ENCODE peak calls at places on chromosomes 6 and 20, in six cellular contexts. K is stomach, P is spleen, F is K562, N is breast epithelium, B is suprapubic skin. Y is an unnamed sample. For H3K36me3, the result is how much of the 10 kb centered on the place peaks cover.

GRCh38 chr6:111872521-111873177 is 603 bp downstream of the FYN start:
- DNase-seq in K (no peak), P (peak), F (peak), N (no peak), B (peak), Y (peak)

GRCh38 chr6:10558575-10558974 is 37.4 kb downstream of the GCNT2 start:
- DNase-seq in K (peak), P (no peak), F (no peak), N (peak), B (peak), Y (no peak)

GRCh38 chr6:110826236-110827129 is 11.2 kb upstream of the CDK19 start:
- DNase-seq in K (no peak), P (no peak), F (no peak), N (no peak), B (no peak), Y (no peak)

GRCh38 chr6:36333889-36334288 is 2.8 kb downstream of the BNIP5 start:
- DNase-seq in K (no peak), P (no peak), F (no peak), N (no peak), B (no peak), Y (no peak)

GRCh38 chr6:169863149-169863525 is 111.7 kb downstream of the ERMARD start:
- DNase-seq in K (peak), P (peak), F (no peak), N (no peak), B (no peak), Y (peak)

GRCh38 chr6:15429146-15430110 is 183.6 kb downstream of the JARID2 start:
- DNase-seq in K (no peak), P (no peak), F (no peak), N (no peak), B (no peak), Y (no peak)

GRCh38 chr6:119071576-119071975 is 6.9 kb downstream of the FAM184A start:
- DNase-seq in K (no peak), P (no peak), F (no peak), N (no peak), B (no peak), Y (no peak)

GRCh38 chr6:25028346-25028745 is 92.6 kb upstream of the RIPOR2 start:
- DNase-seq in K (no peak), P (no peak), F (no peak), N (no peak), B (no peak), Y (no peak)

GRCh38 chr20:50826121-50826520 is 31.3 kb downstream of the BCAS4 start:
- DNase-seq in K (no peak), P (no peak), F (no peak), N (no peak), B (no peak), Y (peak)

GRCh38 chr6:24883618-24884017 is 52.1 kb downstream of the RIPOR2 start:
- DNase-seq in K (no peak), P (no peak), F (no peak), N (no peak), B (no peak), Y (no peak)

GRCh38 chr6:107811591-107812218 is 12.4 kb downstream of the SCML4 start:
- DNase-seq in K (no peak), P (no peak), F (no peak), N (no peak), B (no peak), Y (no peak)

GRCh38 chr20:62405108-62405980 is 1.7 kb downstream of the CABLES2 start:
- DNase-seq in K (peak), P (no peak), F (peak), N (no peak), B (no peak), Y (peak)

GRCh38 chr6:168778201-168778600 is 337.2 kb downstream of the SMOC2 start:
- DNase-seq in K (no peak), P (no peak), F (no peak), N (peak), B (no peak), Y (no peak)

GRCh38 chr20:21571841-21572690 is 58.2 kb upstream of the NKX2-2 start:
- DNase-seq in K (no peak), P (no peak), F (peak), N (no peak), B (no peak), Y (no peak)

GRCh38 chr6:96015791-96016776 is at the start of gene FUT9:
- DNase-seq in K (peak), P (peak), F (no peak), N (no peak), B (peak), Y (no peak)

GRCh38 chr6:68740828-68741500 is 105.9 kb downstream of the ADGRB3 start:
- DNase-seq in K (no peak), P (no peak), F (peak), N (no peak), B (no peak), Y (no peak)

GRCh38 chr20:17875981-17876385 is 92.6 kb downstream of the SNX5 start:
- DNase-seq in K (no peak), P (no peak), F (no peak), N (no peak), B (no peak), Y (peak)

GRCh38 chr6:154732538-154732823 is 735 bp upstream of the SCAF8 start:
- DNase-seq in K (no peak), P (no peak), F (no peak), N (no peak), B (no peak), Y (no peak)

GRCh38 chr6:141878686-141879085 is 254.0 kb upstream of the GJE1 start:
- DNase-seq in K (no peak), P (no peak), F (no peak), N (no peak), B (no peak), Y (no peak)

GRCh38 chr6:109628158-109629000 is 62.6 kb downstream of the AK9 start:
- DNase-seq in K (no peak), P (no peak), F (no peak), N (no peak), B (no peak), Y (no peak)

GRCh38 chr6:5529733-5530132 is 268.4 kb downstream of the FARS2 start:
- DNase-seq in K (no peak), P (no peak), F (no peak), N (no peak), B (no peak), Y (no peak)

GRCh38 chr6:7561153-7561964 is 19.9 kb downstream of the DSP start:
- DNase-seq in K (peak), P (no peak), F (peak), N (peak), B (no peak), Y (no peak)

GRCh38 chr6:27096834-27097511 is 150.5 kb upstream of the PRSS16 start:
- DNase-seq in K (peak), P (no peak), F (peak), N (no peak), B (no peak), Y (no peak)

GRCh38 chr6:1873781-1874180 is 264.1 kb downstream of the FOXC1 start:
- DNase-seq in K (no peak), P (no peak), F (no peak), N (no peak), B (no peak), Y (no peak)

GRCh38 chr6:163572612-163573011 is 158.1 kb downstream of the QKI start:
- DNase-seq in K (no peak), P (no peak), F (peak), N (no peak), B (no peak), Y (no peak)

GRCh38 chr6:84508981-84509380 is 255.4 kb downstream of the TBX18 start:
- DNase-seq in K (no peak), P (no peak), F (no peak), N (no peak), B (no peak), Y (no peak)

GRCh38 chr6:41336824-41337223 is 1.4 kb downstream of the NCR2 start:
- DNase-seq in K (no peak), P (no peak), F (no peak), N (no peak), B (no peak), Y (no peak)

GRCh38 chr6:43616728-43617472 is 12.2 kb downstream of the GTPBP2 start:
- DNase-seq in K (no peak), P (no peak), F (no peak), N (peak), B (peak), Y (no peak)
- TF ChIP-seq POLR2A in K (no peak), P (no peak), F (no peak), N (no peak), B (no peak), Y (no peak)

DNA sequence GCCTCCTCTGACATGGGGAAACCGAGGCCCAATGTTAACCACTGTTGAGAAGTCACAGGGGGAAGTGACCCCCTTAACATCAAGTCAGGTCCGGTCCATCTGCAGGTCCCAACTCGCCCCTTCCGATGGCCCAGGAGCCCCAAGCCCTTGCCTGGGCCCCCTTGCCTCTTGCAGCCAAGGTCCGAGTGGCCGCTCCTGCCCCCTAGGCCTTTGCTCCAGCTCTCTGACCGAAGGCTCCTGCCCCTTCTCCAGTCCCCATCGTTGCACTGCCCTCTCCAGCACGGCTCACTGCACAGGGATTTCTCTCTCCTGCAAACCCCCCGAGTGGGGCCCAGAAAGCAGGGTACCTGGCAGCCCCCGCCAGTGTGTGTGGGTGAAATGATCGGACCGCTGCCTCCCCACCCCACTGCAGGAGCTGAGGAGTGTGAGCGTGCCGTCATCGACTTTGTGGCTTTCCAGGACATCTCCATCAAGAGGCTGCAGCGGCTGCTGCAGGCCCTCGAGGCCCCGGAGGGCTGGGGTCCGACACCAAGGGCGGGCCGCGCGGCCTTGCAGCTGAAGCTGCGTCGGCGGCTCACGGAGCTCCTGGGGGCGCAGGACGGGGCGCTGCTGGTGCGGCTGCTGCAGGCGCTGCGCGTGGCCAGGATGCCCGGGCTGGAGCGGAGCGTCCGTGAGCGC is 1.6 kb downstream of the TNFRSF6B start:
- DNase-seq in K (no peak), P (peak), F (peak), N (no peak), B (no peak), Y (no peak)
- H3K36me3 ChIP-seq in K (under half), P (half or more), F (under half), N (under half), B (under half), Y (under half)

DNA sequence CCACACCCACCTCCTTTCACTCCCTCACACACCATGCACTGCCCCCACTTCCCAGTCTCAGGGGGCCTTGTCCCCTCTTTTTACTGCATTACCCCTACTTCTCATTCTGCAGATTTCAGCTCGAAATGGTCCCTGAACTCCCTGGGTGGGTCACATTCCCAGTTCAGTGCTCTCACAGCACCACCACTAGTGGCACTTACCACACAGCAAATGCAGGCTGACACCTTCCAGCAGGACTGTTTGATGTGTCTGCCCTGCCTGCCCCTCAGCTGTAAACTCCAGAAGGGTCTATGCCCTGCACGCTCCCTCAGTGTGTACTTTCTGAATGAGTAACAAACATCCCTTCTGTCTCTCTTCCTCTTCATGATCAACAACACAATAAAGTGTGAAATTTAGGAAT is 4.0 kb downstream of the DYNLT1 start:
- DNase-seq in K (peak), P (no peak), F (no peak), N (no peak), B (no peak), Y (peak)
- TF ChIP-seq POLR2A in K (no peak), P (no peak), F (no peak), N (no peak), B (no peak), Y (no peak)

DNA sequence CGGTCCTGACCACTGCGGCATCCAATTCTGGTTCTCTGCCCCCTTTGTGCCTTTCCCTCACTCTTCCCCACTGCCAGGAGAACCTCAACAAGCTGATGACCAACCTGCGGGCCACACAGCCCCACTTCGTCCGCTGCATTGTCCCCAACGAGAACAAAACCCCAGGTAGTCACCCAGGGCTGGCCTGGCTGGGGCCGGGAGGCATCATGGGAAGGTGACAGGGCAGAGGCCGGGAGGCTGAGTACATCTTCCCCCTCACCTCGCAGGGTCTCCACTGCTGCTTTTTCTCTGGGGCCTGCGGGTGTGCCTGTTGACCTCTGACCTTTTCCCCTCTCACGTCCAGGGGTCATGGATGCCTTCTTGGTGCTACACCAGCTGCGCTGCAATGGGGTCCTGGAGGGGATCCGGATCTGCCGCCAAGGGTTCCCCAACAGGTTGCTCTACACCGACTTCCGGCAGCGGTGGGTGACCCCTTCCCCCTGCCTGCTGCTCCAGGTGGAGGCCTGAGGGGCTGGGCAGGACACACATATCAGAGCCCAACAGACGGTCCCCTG is 35.1 kb downstream of the MYH7B start:
- DNase-seq in K (no peak), P (no peak), F (no peak), N (no peak), B (no peak), Y (no peak)
- H3K36me3 ChIP-seq in K (under half), P (half or more), F (under half), N (under half), B (under half), Y (under half)

DNA sequence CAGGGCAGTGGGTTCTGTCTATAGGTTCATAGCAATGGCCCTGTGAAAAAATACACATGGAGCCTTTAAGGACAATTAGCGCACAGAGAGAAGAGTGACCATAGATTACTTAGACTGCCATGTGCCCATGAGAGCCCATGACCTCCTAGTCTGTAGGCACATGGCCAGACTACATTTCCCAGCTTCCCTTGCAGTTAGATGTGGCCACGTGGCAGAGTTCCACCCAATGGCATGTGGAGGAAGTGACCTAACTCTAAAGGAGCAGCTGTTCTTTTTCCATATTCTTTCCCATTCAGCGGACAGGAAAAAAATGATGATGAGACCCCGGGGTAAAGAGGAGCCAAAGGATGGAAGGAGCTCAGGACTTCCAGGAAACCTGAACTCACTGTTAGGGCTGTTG is 116.7 kb downstream of the CBLN4 start:
- DNase-seq in K (no peak), P (no peak), F (no peak), N (no peak), B (no peak), Y (no peak)
- TF ChIP-seq POLR2A in K (no peak), P (no peak), F (no peak), N (no peak), B (no peak), Y (no peak)

GRCh38 chr6:43515808-43516207 is 918 bp downstream of the YIPF3 start:
- DNase-seq in K (no peak), P (no peak), F (no peak), N (no peak), B (no peak), Y (no peak)
- H3K36me3 ChIP-seq in K (half or more), P (half or more), F (half or more), N (under half), B (half or more), Y (half or more)

DNA sequence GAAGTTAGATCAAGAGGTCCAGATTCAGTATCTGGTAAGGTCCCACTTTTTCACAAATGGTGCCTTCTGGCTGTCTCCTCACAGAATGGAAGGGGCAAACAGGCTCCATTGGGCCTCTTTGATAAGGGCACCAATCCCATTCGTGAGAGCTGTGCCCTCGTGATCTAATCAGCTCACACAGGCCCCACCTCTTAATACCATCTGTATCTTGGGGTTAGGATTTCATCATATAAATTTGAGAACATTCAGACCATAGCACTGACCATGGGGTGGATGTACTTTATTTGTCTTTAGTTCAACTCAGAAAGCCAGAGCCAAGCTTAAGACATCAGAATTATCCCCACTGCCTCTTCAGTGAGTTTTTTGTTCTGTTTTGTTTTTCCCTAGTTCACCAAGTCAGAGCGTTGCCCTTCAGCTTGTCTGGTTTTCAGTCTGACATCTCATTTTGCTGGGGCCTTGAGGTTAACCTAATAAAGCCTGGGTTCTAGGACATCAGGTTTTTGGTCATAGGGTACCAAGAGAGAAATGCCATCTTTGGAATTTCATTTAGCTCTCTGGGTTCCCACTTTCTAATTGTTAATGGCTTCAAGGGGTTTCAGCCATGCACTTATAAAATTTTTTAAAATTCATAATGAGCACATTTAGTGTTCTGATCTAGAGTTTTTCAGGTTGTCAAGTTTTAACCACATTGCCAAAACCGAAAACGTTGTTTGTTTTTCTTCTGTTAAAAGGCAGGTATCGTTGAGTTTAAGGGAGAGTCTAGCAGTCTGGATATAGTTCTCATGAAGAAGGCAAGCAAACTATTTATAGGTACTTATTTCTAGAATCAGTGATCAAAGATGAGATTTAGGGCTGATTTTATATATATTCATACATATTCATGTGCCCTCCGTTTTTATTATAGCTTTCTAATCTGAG is 19.0 kb downstream of the SENP6 start:
- DNase-seq in K (no peak), P (no peak), F (no peak), N (no peak), B (no peak), Y (no peak)
- TF ChIP-seq POLR2A in K (no peak), P (no peak), F (no peak), N (no peak), B (no peak), Y (no peak)

GRCh38 chr20:37314099-37314498 is 24.6 kb downstream of the MANBAL start:
- DNase-seq in K (no peak), P (no peak), F (no peak), N (no peak), B (peak), Y (no peak)

GRCh38 chr20:37313546-37314091 is 24.2 kb downstream of the MANBAL start:
- DNase-seq in K (no peak), P (no peak), F (no peak), N (no peak), B (peak), Y (no peak)

GRCh38 chr20:37316116-37316774 is 26.8 kb downstream of the MANBAL start:
- DNase-seq in K (peak), P (peak), F (no peak), N (no peak), B (no peak), Y (no peak)

GRCh38 chr20:37315293-37316110 is 26.0 kb downstream of the MANBAL start:
- DNase-seq in K (peak), P (no peak), F (no peak), N (no peak), B (peak), Y (peak)

DNA sequence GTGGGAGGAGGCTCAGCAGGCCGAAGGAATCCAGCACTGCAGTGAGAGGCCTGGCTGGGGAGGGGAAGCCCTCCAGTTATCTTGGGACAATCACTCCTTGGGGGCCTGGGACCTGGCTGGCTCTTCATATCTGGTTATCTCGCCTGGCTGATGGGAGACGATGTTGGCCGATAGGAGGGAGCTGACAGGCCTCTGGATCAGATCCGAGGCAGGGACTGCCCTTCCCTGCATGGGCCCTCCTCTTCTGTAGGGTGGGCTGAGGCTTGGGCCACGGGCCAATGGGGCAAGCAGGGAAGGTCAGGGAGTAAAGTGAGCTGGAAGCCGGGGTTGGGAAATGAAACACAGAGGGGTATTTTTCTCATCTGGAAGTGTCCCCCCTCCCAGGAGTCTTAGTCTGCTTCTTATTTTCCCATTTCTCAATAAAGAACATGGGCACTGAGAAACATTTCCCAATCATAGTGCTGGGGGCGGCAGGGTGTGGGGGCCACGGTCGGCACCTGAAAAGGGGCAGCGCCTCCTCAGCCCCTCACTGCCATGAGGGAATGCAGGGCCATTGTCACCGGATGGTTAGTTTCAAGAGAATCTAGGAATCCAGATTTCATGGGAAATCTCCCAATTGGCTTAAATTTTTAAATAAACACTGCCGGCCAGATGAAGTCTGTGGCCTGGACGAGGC is 25.3 kb downstream of the MANBAL start:
- DNase-seq in K (no peak), P (no peak), F (no peak), N (no peak), B (peak), Y (no peak)
- H3K36me3 ChIP-seq in K (under half), P (half or more), F (half or more), N (under half), B (under half), Y (under half)

Y was measured in adrenal gland.